ENCODE peak calls at places on chromosomes 5 and 9, in eight cellular contexts. A, G, Y, M, K, Z, D and Q are unnamed samples.
A peak's percentile ranks its signal among the peaks of the same experiment; 100 is the strongest.

GRCh38 chr9:115015018-115015635 is 84.7 kb upstream of the TNFSF8 start:
- DNase-seq in G (no peak), D (no peak), Z (no peak), A (peak; percentile 24), M (no peak), Y (peak; percentile 82), K (no peak), Q (no peak)

GRCh38 chr5:163529698-163530097 is 24.3 kb downstream of the MAT2B start:
- DNase-seq in Z (no peak), K (no peak), G (no peak), Y (no peak), D (no peak), M (no peak), A (no peak), Q (no peak)

GRCh38 chr5:63596254-63596653 is 366.0 kb downstream of the HTR1A start:
- DNase-seq in M (no peak), D (no peak), G (no peak), K (no peak), Z (no peak), Y (no peak), A (no peak), Q (no peak)

GRCh38 chr5:151740336-151740942 is 18.0 kb downstream of the ATOX1 start:
- DNase-seq in A (peak; percentile 87), Z (peak; percentile 13), Y (peak; percentile 42), D (peak; percentile 51), M (peak; percentile 38), K (peak; percentile 26), G (no peak), Q (no peak)

GRCh38 chr5:106321242-106321641 is 1349.5 kb downstream of the EFNA5 start:
- DNase-seq in M (no peak), K (no peak), G (no peak), A (no peak), D (no peak), Y (no peak), Z (no peak), Q (no peak)

GRCh38 chr9:37127018-37127417 is 6.6 kb downstream of the ZCCHC7 start:
- DNase-seq in M (no peak), K (no peak), Y (no peak), A (no peak), D (no peak), Z (no peak), G (no peak), Q (no peak)

GRCh38 chr5:392431-392988 is 50.5 kb upstream of the EXOC3 start:
- DNase-seq in Z (peak; percentile 28), K (peak; percentile 59), D (no peak), Y (peak; percentile 83), A (no peak), G (peak; percentile 42), M (peak; percentile 61), Q (no peak)

GRCh38 chr5:140588311-140589070 is 23.9 kb downstream of the SLC35A4 start:
- DNase-seq in Y (no peak), K (no peak), M (no peak), A (no peak), D (no peak), G (no peak), Z (no peak), Q (no peak)

GRCh38 chr9:131393622-131394463 is at the start of gene PRRC2B:
- DNase-seq in M (peak; percentile 87), G (peak; percentile 90), D (peak; percentile 52), K (peak; percentile 87), Y (no peak), A (peak; percentile 61), Z (peak; percentile 82), Q (no peak)

GRCh38 chr5:150473673-150474358 is 24.3 kb upstream of the RPS14 start:
- DNase-seq in M (no peak), G (no peak), Z (no peak), D (no peak), A (no peak), K (no peak), Y (peak; percentile 74), Q (no peak)

GRCh38 chr9:2159521-2160417 is 144.6 kb downstream of the SMARCA2 start:
- DNase-seq in M (no peak), G (no peak), A (no peak), D (no peak), K (no peak), Y (no peak), Z (no peak), Q (no peak)